ENCODE peak calls at places on chromosomes 1 and 21, in five cellular contexts. One of them, this sample, is unnamed.

GRCh38 chr1:18204568-18204967 is 97.0 kb downstream of the IGSF21 start:
- DNase-seq in coronary artery: no peak
- DNase-seq in heart left ventricle: no peak
- DNase-seq in esophagus squamous epithelium: no peak
- DNase-seq in AG04450: no peak
- DNase-seq in this sample: no peak

GRCh38 chr1:100902365-100902764 is 6.5 kb downstream of the SLC30A7 start:
- DNase-seq in coronary artery: no peak
- DNase-seq in heart left ventricle: no peak
- DNase-seq in AG04450: no peak
- DNase-seq in esophagus squamous epithelium: no peak
- DNase-seq in this sample: no peak

GRCh38 chr1:184972281-184973055 is 1.8 kb downstream of the NIBAN1 start:
- DNase-seq in AG04450: no peak
- DNase-seq in coronary artery: no peak
- DNase-seq in esophagus squamous epithelium: no peak
- DNase-seq in heart left ventricle: no peak
- DNase-seq in this sample: no peak

GRCh38 chr1:204932573-204932909 is 61.9 kb downstream of the NFASC start:
- DNase-seq in heart left ventricle: no peak
- DNase-seq in coronary artery: peak
- DNase-seq in AG04450: no peak
- DNase-seq in esophagus squamous epithelium: no peak
- DNase-seq in this sample: no peak

GRCh38 chr1:247857069-247857985 is at the start of gene TRIM58:
- DNase-seq in AG04450: no peak
- DNase-seq in esophagus squamous epithelium: no peak
- DNase-seq in heart left ventricle: no peak
- DNase-seq in coronary artery: peak
- DNase-seq in this sample: peak

GRCh38 chr21:26444646-26445045 is 128.4 kb downstream of the CYYR1 start:
- DNase-seq in esophagus squamous epithelium: no peak
- DNase-seq in coronary artery: no peak
- DNase-seq in heart left ventricle: no peak
- DNase-seq in AG04450: no peak
- DNase-seq in this sample: no peak

GRCh38 chr1:204255966-204256365 is 42.2 kb upstream of the GOLT1A start:
- DNase-seq in esophagus squamous epithelium: no peak
- DNase-seq in coronary artery: no peak
- DNase-seq in heart left ventricle: no peak
- DNase-seq in AG04450: no peak
- DNase-seq in this sample: no peak

GRCh38 chr1:156664949-156665411 is 12.2 kb downstream of the NES start:
- DNase-seq in coronary artery: no peak
- DNase-seq in heart left ventricle: peak
- DNase-seq in AG04450: no peak
- DNase-seq in esophagus squamous epithelium: no peak
- DNase-seq in this sample: peak

GRCh38 chr1:39787468-39787867 is 1.2 kb downstream of the BMP8B start:
- DNase-seq in AG04450: no peak
- DNase-seq in esophagus squamous epithelium: no peak
- DNase-seq in coronary artery: no peak
- DNase-seq in heart left ventricle: no peak
- DNase-seq in this sample: no peak

GRCh38 chr1:20216574-20216973 is 30.3 kb upstream of the PLA2G2C start:
- DNase-seq in coronary artery: no peak
- DNase-seq in esophagus squamous epithelium: no peak
- DNase-seq in heart left ventricle: no peak
- DNase-seq in AG04450: no peak
- DNase-seq in this sample: no peak
- TF ChIP-seq CTCF in coronary artery: no peak
- TF ChIP-seq CTCF in esophagus squamous epithelium: no peak
- TF ChIP-seq CTCF in heart left ventricle: no peak
- TF ChIP-seq CTCF in AG04450: peak
- TF ChIP-seq CTCF in this sample: peak

GRCh38 chr1:175178056-175178455 is 14.5 kb downstream of the KIAA0040 start:
- DNase-seq in heart left ventricle: no peak
- DNase-seq in esophagus squamous epithelium: no peak
- DNase-seq in AG04450: no peak
- DNase-seq in coronary artery: no peak
- DNase-seq in this sample: no peak
- TF ChIP-seq CTCF in heart left ventricle: no peak
- TF ChIP-seq CTCF in esophagus squamous epithelium: no peak
- TF ChIP-seq CTCF in AG04450: no peak
- TF ChIP-seq CTCF in coronary artery: no peak
- TF ChIP-seq CTCF in this sample: no peak

GRCh38 chr21:31606081-31606874 is 53.2 kb upstream of the SOD1 start:
- DNase-seq in heart left ventricle: no peak
- DNase-seq in AG04450: no peak
- DNase-seq in esophagus squamous epithelium: no peak
- DNase-seq in coronary artery: no peak
- DNase-seq in this sample: no peak

GRCh38 chr21:31611445-31611844 is 48.0 kb upstream of the SOD1 start:
- DNase-seq in AG04450: no peak
- DNase-seq in esophagus squamous epithelium: no peak
- DNase-seq in coronary artery: no peak
- DNase-seq in heart left ventricle: no peak
- DNase-seq in this sample: no peak

GRCh38 chr21:31612889-31613785 is 46.4 kb upstream of the SOD1 start:
- DNase-seq in coronary artery: no peak
- DNase-seq in AG04450: no peak
- DNase-seq in esophagus squamous epithelium: no peak
- DNase-seq in heart left ventricle: no peak
- DNase-seq in this sample: no peak

GRCh38 chr21:31607791-31608190 is 51.7 kb upstream of the SOD1 start:
- DNase-seq in coronary artery: no peak
- DNase-seq in heart left ventricle: no peak
- DNase-seq in AG04450: no peak
- DNase-seq in esophagus squamous epithelium: no peak
- DNase-seq in this sample: no peak

DNA sequence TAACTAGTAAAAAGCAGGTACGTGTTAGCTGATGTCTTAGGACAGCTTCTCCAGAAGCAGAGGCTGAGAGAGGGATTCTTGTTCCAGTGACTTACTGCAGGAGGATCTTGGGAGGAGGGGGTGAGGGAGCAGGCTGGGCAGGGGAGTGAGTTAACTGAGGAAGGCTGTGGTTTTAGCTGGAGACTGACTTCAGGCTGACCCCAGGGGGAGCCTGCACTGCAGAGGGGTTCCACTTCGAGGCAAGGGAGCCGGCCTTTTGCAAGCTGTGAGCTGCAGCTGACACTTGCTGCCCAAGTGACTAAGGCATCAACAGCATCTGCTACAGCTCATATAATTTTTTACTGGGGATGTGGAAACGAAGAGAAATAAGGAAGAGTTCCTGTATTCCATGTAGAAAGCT is 50.4 kb upstream of the SOD1 start:
- DNase-seq in heart left ventricle: no peak
- DNase-seq in esophagus squamous epithelium: no peak
- DNase-seq in AG04450: no peak
- DNase-seq in coronary artery: no peak
- DNase-seq in this sample: no peak
- TF ChIP-seq CTCF in heart left ventricle: no peak
- TF ChIP-seq CTCF in esophagus squamous epithelium: no peak
- TF ChIP-seq CTCF in AG04450: no peak
- TF ChIP-seq CTCF in coronary artery: no peak
- TF ChIP-seq CTCF in this sample: no peak

DNA sequence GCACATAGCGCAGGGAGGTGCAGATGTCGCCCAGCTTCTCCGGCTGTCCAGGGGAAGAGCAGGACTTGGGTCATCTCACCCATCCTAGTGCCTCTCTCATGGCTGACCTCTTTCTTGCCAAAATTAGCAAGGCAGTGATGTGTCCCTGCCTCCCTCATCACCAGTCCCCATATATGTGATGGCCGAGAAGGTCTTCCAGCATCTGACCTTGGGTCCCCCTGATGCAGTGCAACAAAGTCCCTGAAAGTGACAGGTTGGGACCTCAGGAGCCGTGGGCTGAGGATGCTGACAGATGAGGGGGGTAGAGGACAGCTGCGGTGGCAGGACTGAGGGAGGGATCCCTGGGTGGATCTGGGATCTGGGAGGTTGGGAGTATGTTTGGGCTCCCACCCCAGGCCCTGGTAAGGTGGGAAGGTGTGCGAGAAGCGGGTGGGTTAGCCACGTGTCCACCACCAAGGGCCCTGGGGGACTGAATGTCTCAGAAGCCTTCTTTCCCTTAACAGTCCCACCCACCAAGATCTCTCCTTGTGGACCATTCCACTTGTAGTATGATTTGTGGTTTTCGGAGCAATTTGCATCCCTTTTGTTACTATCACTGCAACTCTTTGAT is 109.7 kb downstream of the SYT2 start:
- DNase-seq in heart left ventricle: no peak
- DNase-seq in esophagus squamous epithelium: no peak
- DNase-seq in AG04450: no peak
- DNase-seq in coronary artery: no peak
- DNase-seq in this sample: no peak
- TF ChIP-seq CTCF in heart left ventricle: no peak
- TF ChIP-seq CTCF in esophagus squamous epithelium: no peak
- TF ChIP-seq CTCF in AG04450: no peak
- TF ChIP-seq CTCF in coronary artery: no peak
- TF ChIP-seq CTCF in this sample: no peak

DNA sequence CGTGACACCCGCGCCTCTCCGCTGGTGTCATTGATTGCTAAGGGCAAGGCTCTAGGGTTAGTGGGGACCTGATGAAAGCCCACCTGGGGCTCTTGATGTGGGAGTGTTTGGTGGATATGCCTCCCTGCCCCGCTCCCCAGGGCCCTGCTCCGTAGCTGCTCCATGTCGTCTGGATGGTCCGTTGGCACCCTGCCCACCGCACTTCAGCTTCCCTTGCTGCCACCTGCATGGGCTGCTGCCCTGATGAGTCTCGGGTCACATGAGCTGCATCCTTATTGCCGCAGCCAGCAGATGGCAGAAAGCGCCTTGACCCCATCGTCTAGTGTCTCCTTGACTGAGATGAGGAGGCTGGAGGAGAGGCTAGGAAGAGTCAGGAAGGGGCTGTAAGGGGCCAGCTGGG is 439.4 kb downstream of the CAMTA1 start:
- DNase-seq in AG04450: no peak
- DNase-seq in coronary artery: no peak
- DNase-seq in heart left ventricle: no peak
- DNase-seq in esophagus squamous epithelium: no peak
- DNase-seq in this sample: peak
- TF ChIP-seq CTCF in AG04450: no peak
- TF ChIP-seq CTCF in coronary artery: no peak
- TF ChIP-seq CTCF in heart left ventricle: no peak
- TF ChIP-seq CTCF in esophagus squamous epithelium: no peak
- TF ChIP-seq CTCF in this sample: no peak

DNA sequence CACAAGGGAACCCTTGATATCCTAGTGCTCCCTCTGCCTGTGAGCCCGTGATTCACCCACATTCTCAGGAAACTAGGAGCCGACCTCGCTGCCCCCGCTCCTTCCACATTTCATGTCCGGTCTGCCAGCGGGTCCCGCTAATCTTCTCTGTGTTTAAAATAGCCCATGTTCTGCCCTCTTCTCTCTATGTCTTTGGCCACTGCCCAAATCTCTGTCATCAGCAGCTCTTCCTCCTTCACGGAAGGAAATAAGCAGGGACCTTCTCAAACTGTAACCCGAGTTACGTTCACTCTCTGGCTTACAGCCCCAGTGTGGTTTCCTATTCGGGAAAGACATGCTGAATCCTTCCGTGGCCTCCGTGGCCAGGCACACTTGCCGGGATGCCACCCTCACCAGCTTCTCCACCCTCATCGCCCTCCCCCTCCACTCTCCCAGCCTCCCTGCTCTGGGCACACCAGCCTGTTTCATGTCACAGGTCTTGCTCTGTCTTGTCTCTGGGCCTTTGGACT is 21.1 kb upstream of the UBXN10 start:
- DNase-seq in coronary artery: no peak
- DNase-seq in AG04450: no peak
- DNase-seq in heart left ventricle: peak
- DNase-seq in esophagus squamous epithelium: no peak
- DNase-seq in this sample: no peak
- TF ChIP-seq CTCF in coronary artery: no peak
- TF ChIP-seq CTCF in AG04450: peak
- TF ChIP-seq CTCF in heart left ventricle: no peak
- TF ChIP-seq CTCF in esophagus squamous epithelium: no peak
- TF ChIP-seq CTCF in this sample: no peak

DNA sequence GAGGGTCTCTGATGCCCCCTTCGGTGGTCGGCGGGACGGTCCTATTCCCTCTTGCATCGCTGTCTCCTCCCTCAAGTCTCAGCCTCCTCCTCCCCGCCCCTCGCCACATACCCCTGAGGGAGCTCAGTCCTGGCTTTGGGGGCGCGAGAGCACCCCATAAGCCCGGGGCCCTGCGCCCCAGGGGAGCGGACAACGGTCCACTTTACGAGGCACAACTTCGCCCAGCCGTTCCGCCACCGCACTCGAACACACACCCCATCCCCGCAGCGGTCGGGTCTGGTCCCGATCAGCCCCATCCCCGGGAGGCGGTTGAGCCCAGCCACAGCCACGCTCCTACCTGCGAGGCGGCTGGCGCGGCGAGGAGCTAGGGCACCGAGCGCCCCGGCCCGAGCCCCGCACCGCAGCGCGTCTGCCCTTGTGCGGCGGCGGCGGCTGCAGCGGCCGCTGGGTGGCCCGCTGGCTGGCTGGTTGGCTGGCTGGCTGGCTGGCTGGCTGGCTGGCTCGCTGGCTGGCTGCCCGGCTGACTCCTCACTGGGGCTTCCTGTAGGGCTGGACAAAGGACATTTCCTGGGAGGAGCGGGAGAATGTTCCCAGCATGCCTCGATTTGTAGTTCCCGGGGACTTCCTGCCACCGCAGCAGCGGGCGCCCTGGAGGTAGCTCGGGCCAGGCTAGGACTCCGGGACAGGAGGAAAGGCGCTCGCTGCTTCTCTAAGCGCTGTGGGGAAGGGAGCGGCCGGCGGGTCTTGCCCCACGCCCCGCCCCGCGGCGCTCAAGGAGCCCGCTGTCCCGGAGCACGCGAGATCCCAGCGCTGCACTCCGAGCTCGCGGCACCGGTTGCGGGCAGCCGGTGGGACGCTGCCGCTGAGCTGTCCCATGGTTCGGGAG is at the start of gene ZNF697:
- DNase-seq in coronary artery: peak
- DNase-seq in esophagus squamous epithelium: peak
- DNase-seq in heart left ventricle: peak
- DNase-seq in AG04450: peak
- DNase-seq in this sample: peak
- TF ChIP-seq CTCF in coronary artery: no peak
- TF ChIP-seq CTCF in esophagus squamous epithelium: no peak
- TF ChIP-seq CTCF in heart left ventricle: no peak
- TF ChIP-seq CTCF in AG04450: peak
- TF ChIP-seq CTCF in this sample: peak

DNA sequence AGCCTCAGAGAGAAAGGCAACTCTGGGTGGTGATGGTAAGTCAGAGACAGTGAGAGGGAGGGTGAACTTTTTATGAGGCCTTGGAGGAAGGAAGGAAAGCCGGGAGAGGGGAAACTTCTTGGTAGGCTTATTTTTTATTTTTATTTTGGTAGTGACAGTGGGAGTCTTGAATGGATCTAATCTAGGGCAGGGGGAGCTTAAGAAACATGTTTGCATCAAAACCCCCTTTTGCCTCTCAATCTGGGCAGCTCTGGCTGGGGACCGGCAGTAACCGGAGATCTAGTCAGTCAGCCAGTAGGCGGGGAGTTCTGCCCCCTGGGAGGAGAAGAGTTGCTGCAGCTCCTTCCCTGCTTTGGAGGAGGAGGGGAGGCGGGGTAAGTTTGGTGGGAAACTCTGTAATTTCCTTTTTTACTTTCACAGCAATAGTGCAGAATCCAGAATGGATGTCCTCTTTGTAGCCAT is at the start of gene C1orf54:
- DNase-seq in esophagus squamous epithelium: no peak
- DNase-seq in heart left ventricle: peak
- DNase-seq in AG04450: no peak
- DNase-seq in coronary artery: peak
- DNase-seq in this sample: no peak
- TF ChIP-seq CTCF in esophagus squamous epithelium: no peak
- TF ChIP-seq CTCF in heart left ventricle: no peak
- TF ChIP-seq CTCF in AG04450: peak
- TF ChIP-seq CTCF in coronary artery: no peak
- TF ChIP-seq CTCF in this sample: no peak

GRCh38 chr1:44237721-44238457 is 24.6 kb downstream of the DMAP1 start:
- DNase-seq in coronary artery: no peak
- DNase-seq in AG04450: no peak
- DNase-seq in esophagus squamous epithelium: no peak
- DNase-seq in heart left ventricle: peak
- DNase-seq in this sample: peak
- TF ChIP-seq CTCF in coronary artery: no peak
- TF ChIP-seq CTCF in AG04450: peak
- TF ChIP-seq CTCF in esophagus squamous epithelium: no peak
- TF ChIP-seq CTCF in heart left ventricle: no peak
- TF ChIP-seq CTCF in this sample: peak